ENCODE peak calls at places on chromosome 3, in seven cellular contexts. B, S, D, X, K, E and M are unnamed samples.

GRCh38 chr3:50256978-50257890 is 11.7 kb upstream of the SEMA3B start:
- DNase-seq in E (peak), X (peak), K (peak), B (no peak), D (peak), S (peak), M (no peak)

GRCh38 chr3:172915911-172916514 is 165.5 kb downstream of the ECT2 start:
- DNase-seq in D (no peak), X (no peak), B (no peak), K (no peak), S (no peak), E (no peak), M (no peak)

GRCh38 chr3:48405343-48405881 is 24.5 kb downstream of the PLXNB1 start:
- DNase-seq in S (no peak), X (no peak), K (no peak), E (peak), D (no peak), B (no peak), M (no peak)

GRCh38 chr3:15096026-15096425 is 2.9 kb downstream of the RBSN start:
- DNase-seq in D (no peak), B (no peak), E (no peak), X (no peak), K (no peak), S (no peak), M (no peak)

GRCh38 chr3:178139116-178139515 is 397.1 kb upstream of the KCNMB2 start:
- DNase-seq in B (no peak), S (no peak), E (no peak), X (no peak), D (no peak), K (no peak), M (no peak)

GRCh38 chr3:43004282-43004681 is 25.2 kb downstream of the GASK1A start:
- DNase-seq in X (peak), B (peak), D (peak), K (no peak), S (peak), E (no peak), M (peak)

GRCh38 chr3:72224804-72225509 is 440.0 kb upstream of the PROK2 start:
- DNase-seq in E (peak), X (no peak), K (no peak), B (no peak), D (no peak), S (no peak), M (peak)

GRCh38 chr3:49638445-49638844 is 35.7 kb upstream of the APEH start:
- DNase-seq in X (peak), S (peak), D (peak), B (peak), K (no peak), E (peak), M (peak)

GRCh38 chr3:11363732-11364131 is 91.5 kb downstream of the ATG7 start:
- DNase-seq in E (no peak), D (no peak), K (no peak), S (no peak), B (no peak), X (no peak), M (no peak)

GRCh38 chr3:172752651-172753050 is 2.1 kb downstream of the ECT2 start:
- DNase-seq in B (no peak), X (no peak), D (no peak), K (no peak), E (no peak), S (no peak), M (no peak)

GRCh38 chr3:38205472-38205805 is 40.1 kb downstream of the OXSR1 start:
- DNase-seq in S (no peak), D (no peak), X (no peak), E (no peak), B (no peak), K (no peak), M (no peak)

GRCh38 chr3:184262166-184262926 is 993 bp upstream of the CAMK2N2 start:
- DNase-seq in D (no peak), K (peak), X (peak), E (no peak), S (no peak), B (no peak), M (no peak)

GRCh38 chr3:18883553-18883952 is 264.8 kb upstream of the KCNH8 start:
- DNase-seq in K (no peak), D (no peak), E (no peak), S (no peak), X (no peak), B (no peak), M (no peak)

GRCh38 chr3:124923833-124924232 is 10.7 kb downstream of the MUC13 start:
- DNase-seq in B (no peak), K (no peak), X (peak), S (no peak), D (peak), E (no peak), M (no peak)

GRCh38 chr3:37491343-37491742 is 317.0 kb upstream of the LRRFIP2 start:
- DNase-seq in B (no peak), X (no peak), K (no peak), D (no peak), S (no peak), E (no peak), M (no peak)

GRCh38 chr3:174168538-174169254 is 690.4 kb upstream of the NAALADL2 start:
- DNase-seq in D (no peak), E (no peak), S (no peak), B (no peak), K (no peak), X (peak), M (no peak)

GRCh38 chr3:47577583-47578118 is 1.0 kb downstream of the CSPG5 start:
- DNase-seq in X (no peak), B (no peak), E (peak), D (no peak), K (no peak), S (no peak), M (no peak)